ENCODE peak calls at places on chromosomes 13 and 19, in five cellular contexts. One of them, this sample, is unnamed.

GRCh38 chr19:2337329-2337707 is 8.8 kb downstream of the SPPL2B start:
- DNase-seq in ovary: peak
- DNase-seq in uterus: peak
- DNase-seq in transverse colon: no peak
- DNase-seq in A549: no peak
- DNase-seq in this sample: no peak

GRCh38 chr13:95954266-95954665 is 98.9 kb downstream of the UGGT2 start:
- DNase-seq in ovary: no peak
- DNase-seq in uterus: no peak
- DNase-seq in transverse colon: no peak
- DNase-seq in A549: no peak
- DNase-seq in this sample: no peak

GRCh38 chr13:113291997-113292862 is 4.8 kb upstream of the LAMP1 start:
- DNase-seq in ovary: no peak
- DNase-seq in uterus: peak
- DNase-seq in transverse colon: no peak
- DNase-seq in A549: no peak
- DNase-seq in this sample: no peak

GRCh38 chr13:39038569-39038898 is 278 bp downstream of the NHLRC3 start:
- DNase-seq in ovary: no peak
- DNase-seq in uterus: no peak
- DNase-seq in transverse colon: peak
- DNase-seq in A549: peak
- DNase-seq in this sample: no peak

GRCh38 chr13:37492741-37493514 is 105.6 kb downstream of the POSTN start:
- DNase-seq in ovary: no peak
- DNase-seq in uterus: no peak
- DNase-seq in transverse colon: no peak
- DNase-seq in A549: no peak
- DNase-seq in this sample: no peak

GRCh38 chr13:104473936-104474335 is 1407.7 kb upstream of the SLC10A2 start:
- DNase-seq in ovary: no peak
- DNase-seq in uterus: no peak
- DNase-seq in transverse colon: no peak
- DNase-seq in A549: no peak
- DNase-seq in this sample: no peak

GRCh38 chr13:99228737-99229691 is 28.4 kb downstream of the UBAC2 start:
- DNase-seq in ovary: no peak
- DNase-seq in uterus: no peak
- DNase-seq in transverse colon: no peak
- DNase-seq in A549: no peak
- DNase-seq in this sample: no peak

GRCh38 chr13:31595568-31595967 is 143.8 kb upstream of the RXFP2 start:
- DNase-seq in ovary: no peak
- DNase-seq in uterus: no peak
- DNase-seq in transverse colon: no peak
- DNase-seq in A549: no peak
- DNase-seq in this sample: no peak

GRCh38 chr13:113901231-113901630 is 37.4 kb upstream of the GAS6 start:
- DNase-seq in ovary: no peak
- DNase-seq in uterus: peak
- DNase-seq in transverse colon: no peak
- DNase-seq in A549: no peak
- DNase-seq in this sample: no peak

GRCh38 chr19:15934332-15935078 is at the start of gene CYP4F11:
- DNase-seq in ovary: peak
- DNase-seq in uterus: peak
- DNase-seq in transverse colon: peak
- DNase-seq in A549: peak
- DNase-seq in this sample: no peak

GRCh38 chr13:98300956-98301641 is 124.0 kb upstream of the RNF113B start:
- DNase-seq in ovary: no peak
- DNase-seq in uterus: no peak
- DNase-seq in transverse colon: no peak
- DNase-seq in A549: no peak
- DNase-seq in this sample: no peak

GRCh38 chr13:33497146-33497845 is 211.7 kb upstream of the STARD13 start:
- DNase-seq in ovary: no peak
- DNase-seq in uterus: no peak
- DNase-seq in transverse colon: no peak
- DNase-seq in A549: no peak
- DNase-seq in this sample: no peak

GRCh38 chr13:107450931-107451330 is 764.4 kb downstream of the LIG4 start:
- DNase-seq in ovary: no peak
- DNase-seq in uterus: no peak
- DNase-seq in transverse colon: no peak
- DNase-seq in A549: no peak
- DNase-seq in this sample: no peak

GRCh38 chr19:41930926-41931592 is 2.8 kb upstream of the ERFL start:
- DNase-seq in ovary: no peak
- DNase-seq in uterus: no peak
- DNase-seq in transverse colon: no peak
- DNase-seq in A549: no peak
- DNase-seq in this sample: no peak

GRCh38 chr13:44399045-44399444 is 25.4 kb downstream of the SERP2 start:
- DNase-seq in ovary: no peak
- DNase-seq in uterus: no peak
- DNase-seq in transverse colon: no peak
- DNase-seq in A549: no peak
- DNase-seq in this sample: peak

GRCh38 chr19:48780684-48781391 is 25.5 kb downstream of the FGF21 start:
- DNase-seq in ovary: no peak
- DNase-seq in uterus: peak
- DNase-seq in transverse colon: no peak
- DNase-seq in A549: peak
- DNase-seq in this sample: no peak

GRCh38 chr13:25860862-25861261 is 191.0 kb downstream of the SHISA2 start:
- DNase-seq in ovary: no peak
- DNase-seq in uterus: no peak
- DNase-seq in transverse colon: no peak
- DNase-seq in A549: no peak
- DNase-seq in this sample: no peak

GRCh38 chr19:47657719-47658118 is 48.8 kb downstream of the BICRA start:
- DNase-seq in ovary: no peak
- DNase-seq in uterus: no peak
- DNase-seq in transverse colon: no peak
- DNase-seq in A549: no peak
- DNase-seq in this sample: no peak

GRCh38 chr19:1248454-1249297 is at the start of gene MIDN:
- DNase-seq in ovary: peak
- DNase-seq in uterus: peak
- DNase-seq in transverse colon: peak
- DNase-seq in A549: peak
- DNase-seq in this sample: peak

GRCh38 chr13:42574011-42574410 is at the start of gene TNFSF11:
- DNase-seq in ovary: no peak
- DNase-seq in uterus: no peak
- DNase-seq in transverse colon: no peak
- DNase-seq in A549: no peak
- DNase-seq in this sample: no peak

GRCh38 chr13:45545686-45546409 is 69.7 kb downstream of the ERICH6B start:
- DNase-seq in ovary: no peak
- DNase-seq in uterus: no peak
- DNase-seq in transverse colon: no peak
- DNase-seq in A549: no peak
- DNase-seq in this sample: no peak

GRCh38 chr19:18068395-18068794 is 18.3 kb downstream of the IL12RB1 start:
- DNase-seq in ovary: no peak
- DNase-seq in uterus: no peak
- DNase-seq in transverse colon: no peak
- DNase-seq in A549: no peak
- DNase-seq in this sample: no peak

GRCh38 chr13:113729329-113730019 is 29.6 kb upstream of the TMEM255B start:
- DNase-seq in ovary: no peak
- DNase-seq in uterus: no peak
- DNase-seq in transverse colon: no peak
- DNase-seq in A549: peak
- DNase-seq in this sample: no peak

GRCh38 chr13:48156466-48156865 is 61.6 kb upstream of the MED4 start:
- DNase-seq in ovary: no peak
- DNase-seq in uterus: no peak
- DNase-seq in transverse colon: peak
- DNase-seq in A549: no peak
- DNase-seq in this sample: no peak

GRCh38 chr19:42290523-42291436 is 11.2 kb upstream of the PRR19 start:
- DNase-seq in ovary: no peak
- DNase-seq in uterus: peak
- DNase-seq in transverse colon: no peak
- DNase-seq in A549: peak
- DNase-seq in this sample: no peak

GRCh38 chr13:63351081-63351480 is 1935.4 kb upstream of the PCDH20 start:
- DNase-seq in ovary: no peak
- DNase-seq in uterus: no peak
- DNase-seq in transverse colon: no peak
- DNase-seq in A549: no peak
- DNase-seq in this sample: no peak

GRCh38 chr13:50911937-50912624 is 2.5 kb downstream of the RNASEH2B start:
- DNase-seq in ovary: peak
- DNase-seq in uterus: peak
- DNase-seq in transverse colon: peak
- DNase-seq in A549: peak
- DNase-seq in this sample: peak
- TF ChIP-seq POLR2A in ovary: no peak
- TF ChIP-seq POLR2A in uterus: no peak
- TF ChIP-seq POLR2A in transverse colon: no peak
- TF ChIP-seq POLR2A in A549: no peak
- TF ChIP-seq POLR2A in this sample: no peak

DNA sequence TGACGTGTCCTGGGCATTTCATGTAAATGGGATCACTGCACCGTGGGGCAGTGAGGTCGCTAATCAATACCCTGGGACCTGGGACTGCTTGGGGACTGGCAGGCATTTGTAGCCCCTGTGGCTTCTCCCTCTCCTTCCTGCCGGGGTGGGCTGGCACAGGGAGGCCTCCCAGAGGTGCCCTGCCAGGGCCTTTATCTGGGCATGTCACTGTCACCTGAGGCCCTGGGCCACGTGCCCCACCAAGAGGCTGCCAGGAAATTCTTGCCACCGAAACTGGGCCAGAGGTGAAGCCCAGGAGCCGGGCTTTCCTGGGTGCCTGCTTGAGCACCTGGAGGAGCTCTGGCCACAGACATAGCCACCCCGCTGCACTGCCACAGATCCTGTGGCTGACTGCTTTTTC is 1.8 kb upstream of the NMRK2 start:
- DNase-seq in ovary: no peak
- DNase-seq in uterus: no peak
- DNase-seq in transverse colon: peak
- DNase-seq in A549: no peak
- DNase-seq in this sample: no peak
- TF ChIP-seq POLR2A in ovary: no peak
- TF ChIP-seq POLR2A in uterus: no peak
- TF ChIP-seq POLR2A in transverse colon: no peak
- TF ChIP-seq POLR2A in A549: no peak
- TF ChIP-seq POLR2A in this sample: no peak

GRCh38 chr19:52692431-52693008 is 42.3 kb downstream of the ZNF611 start:
- DNase-seq in ovary: no peak
- DNase-seq in uterus: no peak
- DNase-seq in transverse colon: no peak
- DNase-seq in A549: no peak
- DNase-seq in this sample: no peak

GRCh38 chr19:52691737-52692136 is 43.1 kb downstream of the ZNF611 start:
- DNase-seq in ovary: no peak
- DNase-seq in uterus: no peak
- DNase-seq in transverse colon: no peak
- DNase-seq in A549: no peak
- DNase-seq in this sample: no peak

GRCh38 chr19:52689804-52690394 is 44.9 kb downstream of the ZNF611 start:
- DNase-seq in ovary: peak
- DNase-seq in uterus: peak
- DNase-seq in transverse colon: peak
- DNase-seq in A549: no peak
- DNase-seq in this sample: peak

GRCh38 chr19:52691215-52691610 is 43.6 kb downstream of the ZNF611 start:
- DNase-seq in ovary: no peak
- DNase-seq in uterus: no peak
- DNase-seq in transverse colon: no peak
- DNase-seq in A549: no peak
- DNase-seq in this sample: no peak

DNA sequence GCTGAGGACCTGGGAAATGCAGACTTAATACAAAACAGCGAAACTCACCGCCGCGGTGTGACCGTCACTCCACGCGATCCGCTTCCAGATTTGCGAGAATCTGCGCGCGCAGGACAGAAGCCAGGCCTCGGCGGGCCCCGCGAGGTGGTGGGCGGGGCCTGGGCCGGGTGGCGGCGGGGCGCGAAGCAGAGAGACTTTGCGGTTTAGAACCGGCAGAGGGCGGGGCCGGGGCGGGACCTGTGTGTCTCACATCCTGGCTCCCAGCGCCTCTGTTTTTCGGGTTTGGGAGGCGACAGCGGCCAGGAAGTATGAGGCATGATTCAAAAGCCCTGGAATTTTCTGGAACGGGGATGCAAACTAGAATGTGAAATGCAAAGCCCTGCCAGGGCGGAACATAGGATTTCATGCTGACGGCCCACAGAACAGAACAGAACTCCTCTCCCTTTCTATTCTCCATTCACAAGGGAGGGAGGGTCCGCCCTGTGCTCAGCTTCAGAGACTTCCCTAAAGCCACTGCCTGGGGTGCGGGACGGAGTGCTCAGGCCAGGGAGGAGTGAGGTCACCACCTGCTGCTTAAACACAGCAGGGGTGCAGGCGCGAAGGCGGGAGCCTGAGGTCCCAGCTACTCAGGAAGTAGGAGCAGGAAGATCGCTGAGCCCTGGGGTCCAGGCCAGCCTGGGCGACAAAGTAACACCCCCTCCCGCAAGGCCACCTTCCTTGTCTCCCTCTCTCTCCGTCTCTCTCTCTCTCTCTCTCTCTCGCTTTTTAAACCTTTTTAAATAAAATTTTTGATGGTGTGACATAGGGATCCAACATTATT is 44.2 kb downstream of the ZNF611 start:
- DNase-seq in ovary: peak
- DNase-seq in uterus: peak
- DNase-seq in transverse colon: peak
- DNase-seq in A549: no peak
- DNase-seq in this sample: peak
- TF ChIP-seq POLR2A in ovary: peak
- TF ChIP-seq POLR2A in uterus: peak
- TF ChIP-seq POLR2A in transverse colon: peak
- TF ChIP-seq POLR2A in A549: no peak
- TF ChIP-seq POLR2A in this sample: peak

GRCh38 chr19:39125199-39125553 is 410 bp upstream of the PAK4 start:
- DNase-seq in ovary: no peak
- DNase-seq in uterus: no peak
- DNase-seq in transverse colon: no peak
- DNase-seq in A549: no peak
- DNase-seq in this sample: no peak

GRCh38 chr19:39126593-39127187 is 1.1 kb downstream of the PAK4 start:
- DNase-seq in ovary: no peak
- DNase-seq in uterus: no peak
- DNase-seq in transverse colon: peak
- DNase-seq in A549: peak
- DNase-seq in this sample: no peak

GRCh38 chr19:39126312-39126561 is 651 bp downstream of the PAK4 start:
- DNase-seq in ovary: no peak
- DNase-seq in uterus: no peak
- DNase-seq in transverse colon: no peak
- DNase-seq in A549: no peak
- DNase-seq in this sample: no peak

GRCh38 chr19:39124136-39124764 is 1.3 kb upstream of the PAK4 start:
- DNase-seq in ovary: no peak
- DNase-seq in uterus: no peak
- DNase-seq in transverse colon: no peak
- DNase-seq in A549: peak
- DNase-seq in this sample: no peak

GRCh38 chr19:39125554-39126311 is at the start of gene PAK4:
- DNase-seq in ovary: peak
- DNase-seq in uterus: peak
- DNase-seq in transverse colon: peak
- DNase-seq in A549: peak
- DNase-seq in this sample: peak
- TF ChIP-seq POLR2A in ovary: peak
- TF ChIP-seq POLR2A in uterus: peak
- TF ChIP-seq POLR2A in transverse colon: peak
- TF ChIP-seq POLR2A in A549: peak
- TF ChIP-seq POLR2A in this sample: no peak

This sample was measured in sigmoid colon.